ENCODE peak calls at places on chromosome 11, in nine cellular contexts. One of them, this sample, is unnamed.

GRCh38 chr11:77479746-77480352 is 6.0 kb upstream of the PAK1 start:
- DNase-seq in body of pancreas: no peak
- DNase-seq in tibial artery: no peak
- DNase-seq in GM12865: no peak
- DNase-seq in tibial nerve: no peak
- DNase-seq in neural crest cell: no peak
- DNase-seq in bronchial epithelial cell: no peak
- DNase-seq in GM20000: no peak
- DNase-seq in pancreas: no peak
- DNase-seq in this sample: no peak

GRCh38 chr11:84720706-84721402 is 906.3 kb downstream of the DLG2 start:
- DNase-seq in GM20000: no peak
- DNase-seq in GM12865: no peak
- DNase-seq in pancreas: peak; percentile 43
- DNase-seq in tibial artery: no peak
- DNase-seq in neural crest cell: peak; percentile 16
- DNase-seq in bronchial epithelial cell: no peak
- DNase-seq in tibial nerve: no peak
- DNase-seq in body of pancreas: peak; percentile 45
- DNase-seq in this sample: no peak

GRCh38 chr11:18567081-18567480 is 21.5 kb downstream of the UEVLD start:
- DNase-seq in bronchial epithelial cell: no peak
- DNase-seq in GM12865: no peak
- DNase-seq in tibial artery: no peak
- DNase-seq in body of pancreas: no peak
- DNase-seq in pancreas: no peak
- DNase-seq in tibial nerve: no peak
- DNase-seq in neural crest cell: no peak
- DNase-seq in GM20000: no peak
- DNase-seq in this sample: peak; percentile 3

GRCh38 chr11:10931761-10932700 is 74.2 kb upstream of the ZBED5 start:
- DNase-seq in neural crest cell: no peak
- DNase-seq in tibial nerve: no peak
- DNase-seq in bronchial epithelial cell: no peak
- DNase-seq in tibial artery: peak; percentile 78
- DNase-seq in GM20000: peak; percentile 42
- DNase-seq in pancreas: no peak
- DNase-seq in GM12865: no peak
- DNase-seq in body of pancreas: no peak
- DNase-seq in this sample: no peak

GRCh38 chr11:8597182-8597581 is 3.2 kb upstream of the STK33 start:
- DNase-seq in body of pancreas: no peak
- DNase-seq in tibial artery: no peak
- DNase-seq in GM12865: no peak
- DNase-seq in neural crest cell: no peak
- DNase-seq in bronchial epithelial cell: peak; percentile 95
- DNase-seq in GM20000: no peak
- DNase-seq in tibial nerve: no peak
- DNase-seq in pancreas: no peak
- DNase-seq in this sample: peak; percentile 14

GRCh38 chr11:109946322-109946846 is 146.8 kb upstream of the ZC3H12C start:
- DNase-seq in GM20000: peak; percentile 63
- DNase-seq in tibial nerve: peak; percentile 81
- DNase-seq in GM12865: peak; percentile 90
- DNase-seq in tibial artery: peak; percentile 88
- DNase-seq in body of pancreas: peak; percentile 90
- DNase-seq in pancreas: peak; percentile 85
- DNase-seq in neural crest cell: peak; percentile 74
- DNase-seq in bronchial epithelial cell: peak; percentile 94
- DNase-seq in this sample: peak; percentile 94

GRCh38 chr11:15757299-15757698 is 599.0 kb downstream of the SOX6 start:
- DNase-seq in GM12865: peak; percentile 41
- DNase-seq in pancreas: no peak
- DNase-seq in tibial artery: no peak
- DNase-seq in bronchial epithelial cell: no peak
- DNase-seq in body of pancreas: no peak
- DNase-seq in tibial nerve: no peak
- DNase-seq in neural crest cell: no peak
- DNase-seq in GM20000: no peak
- DNase-seq in this sample: no peak

GRCh38 chr11:118232659-118233058 is 7.8 kb upstream of the JAML start:
- DNase-seq in GM20000: no peak
- DNase-seq in tibial artery: no peak
- DNase-seq in pancreas: no peak
- DNase-seq in tibial nerve: no peak
- DNase-seq in body of pancreas: no peak
- DNase-seq in GM12865: no peak
- DNase-seq in neural crest cell: no peak
- DNase-seq in bronchial epithelial cell: peak; percentile 82
- DNase-seq in this sample: no peak

GRCh38 chr11:67483901-67484665 is 1.3 kb downstream of the AIP start:
- DNase-seq in tibial nerve: no peak
- DNase-seq in tibial artery: no peak
- DNase-seq in body of pancreas: no peak
- DNase-seq in GM12865: peak; percentile 59
- DNase-seq in bronchial epithelial cell: no peak
- DNase-seq in GM20000: no peak
- DNase-seq in pancreas: no peak
- DNase-seq in neural crest cell: no peak
- DNase-seq in this sample: no peak

GRCh38 chr11:70532728-70533127 is 134.4 kb downstream of the CTTN start:
- DNase-seq in body of pancreas: no peak
- DNase-seq in GM20000: no peak
- DNase-seq in tibial nerve: no peak
- DNase-seq in GM12865: no peak
- DNase-seq in tibial artery: peak; percentile 25
- DNase-seq in neural crest cell: no peak
- DNase-seq in pancreas: no peak
- DNase-seq in bronchial epithelial cell: no peak
- DNase-seq in this sample: no peak

GRCh38 chr11:111634981-111635705 is 32.9 kb downstream of the SIK2 start:
- DNase-seq in neural crest cell: no peak
- DNase-seq in pancreas: no peak
- DNase-seq in GM12865: no peak
- DNase-seq in tibial nerve: no peak
- DNase-seq in body of pancreas: no peak
- DNase-seq in GM20000: no peak
- DNase-seq in bronchial epithelial cell: peak; percentile 49
- DNase-seq in tibial artery: no peak
- DNase-seq in this sample: no peak

GRCh38 chr11:90476442-90477007 is 253.7 kb upstream of the CHORDC1 start:
- DNase-seq in pancreas: peak; percentile 51
- DNase-seq in tibial artery: no peak
- DNase-seq in bronchial epithelial cell: peak; percentile 88
- DNase-seq in GM20000: no peak
- DNase-seq in tibial nerve: no peak
- DNase-seq in body of pancreas: peak; percentile 66
- DNase-seq in neural crest cell: peak; percentile 8
- DNase-seq in GM12865: peak; percentile 74
- DNase-seq in this sample: no peak

GRCh38 chr11:110720646-110721283 is 8.5 kb upstream of the ARHGAP20 start:
- DNase-seq in bronchial epithelial cell: peak; percentile 68
- DNase-seq in body of pancreas: no peak
- DNase-seq in tibial artery: no peak
- DNase-seq in tibial nerve: no peak
- DNase-seq in GM12865: no peak
- DNase-seq in neural crest cell: no peak
- DNase-seq in pancreas: no peak
- DNase-seq in GM20000: no peak
- DNase-seq in this sample: no peak

GRCh38 chr11:128521697-128522062 is 65.7 kb downstream of the ETS1 start:
- DNase-seq in tibial nerve: no peak
- DNase-seq in pancreas: peak; percentile 36
- DNase-seq in GM20000: no peak
- DNase-seq in body of pancreas: no peak
- DNase-seq in tibial artery: no peak
- DNase-seq in GM12865: peak; percentile 46
- DNase-seq in bronchial epithelial cell: no peak
- DNase-seq in neural crest cell: peak; percentile 16
- DNase-seq in this sample: no peak

DNA sequence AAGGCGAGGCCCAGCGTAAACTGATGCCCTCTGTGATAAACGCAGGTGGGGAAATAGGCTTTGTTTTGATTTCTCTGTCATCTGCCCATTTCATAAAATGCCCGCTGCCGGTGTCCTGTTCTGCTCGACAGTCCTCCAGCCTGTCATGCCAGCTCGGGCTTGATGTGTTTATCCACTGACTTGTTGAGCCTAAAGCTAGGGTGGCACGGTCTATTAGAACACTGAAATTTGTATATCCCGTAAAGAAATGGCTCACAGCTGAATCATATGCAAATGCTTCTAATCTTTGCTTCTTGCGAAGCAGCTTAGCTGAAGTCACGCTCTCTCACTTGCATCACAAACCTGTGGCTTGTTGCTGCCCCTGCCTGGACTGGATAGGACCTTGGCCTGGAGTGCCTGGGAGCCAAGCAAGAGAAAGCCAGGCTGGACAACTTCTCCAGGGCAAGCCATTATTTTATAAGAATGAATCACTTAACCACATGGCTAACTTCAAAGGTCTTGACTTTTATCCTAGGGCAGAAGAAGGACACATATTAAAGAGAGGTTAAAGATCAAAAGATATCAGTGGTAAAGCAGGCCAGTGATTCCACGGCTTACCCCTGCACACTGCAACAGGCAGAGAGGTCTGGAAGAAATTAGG is 33.1 kb downstream of the EHF start:
- DNase-seq in pancreas: peak; percentile 81
- DNase-seq in tibial nerve: no peak
- DNase-seq in GM12865: no peak
- DNase-seq in GM20000: no peak
- DNase-seq in bronchial epithelial cell: peak; percentile 99
- DNase-seq in neural crest cell: no peak
- DNase-seq in body of pancreas: peak; percentile 89
- DNase-seq in tibial artery: no peak
- DNase-seq in this sample: peak; percentile 98
- TF ChIP-seq CTCF in pancreas: no peak
- TF ChIP-seq CTCF in tibial nerve: no peak
- TF ChIP-seq CTCF in GM12865: no peak
- TF ChIP-seq CTCF in GM20000: no peak
- TF ChIP-seq CTCF in bronchial epithelial cell: peak; percentile 18
- TF ChIP-seq CTCF in neural crest cell: no peak
- TF ChIP-seq CTCF in body of pancreas: peak; percentile 62
- TF ChIP-seq CTCF in tibial artery: no peak
- TF ChIP-seq CTCF in this sample: peak; percentile 23

GRCh38 chr11:60900673-60901404 is 5.5 kb downstream of the PRPF19 start:
- DNase-seq in bronchial epithelial cell: no peak
- DNase-seq in GM12865: no peak
- DNase-seq in neural crest cell: no peak
- DNase-seq in GM20000: no peak
- DNase-seq in tibial artery: no peak
- DNase-seq in tibial nerve: no peak
- DNase-seq in body of pancreas: no peak
- DNase-seq in pancreas: no peak
- DNase-seq in this sample: no peak
- TF ChIP-seq CTCF in bronchial epithelial cell: no peak
- TF ChIP-seq CTCF in GM12865: no peak
- TF ChIP-seq CTCF in neural crest cell: no peak
- TF ChIP-seq CTCF in GM20000: no peak
- TF ChIP-seq CTCF in tibial artery: no peak
- TF ChIP-seq CTCF in tibial nerve: no peak
- TF ChIP-seq CTCF in body of pancreas: no peak
- TF ChIP-seq CTCF in pancreas: no peak
- TF ChIP-seq CTCF in this sample: no peak

GRCh38 chr11:108500169-108500568 is 2.0 kb upstream of the POGLUT3 start:
- DNase-seq in tibial artery: no peak
- DNase-seq in GM20000: no peak
- DNase-seq in tibial nerve: no peak
- DNase-seq in neural crest cell: no peak
- DNase-seq in bronchial epithelial cell: peak; percentile 67
- DNase-seq in body of pancreas: no peak
- DNase-seq in GM12865: no peak
- DNase-seq in pancreas: no peak
- DNase-seq in this sample: no peak
- TF ChIP-seq CTCF in tibial artery: no peak
- TF ChIP-seq CTCF in GM20000: no peak
- TF ChIP-seq CTCF in tibial nerve: no peak
- TF ChIP-seq CTCF in neural crest cell: no peak
- TF ChIP-seq CTCF in bronchial epithelial cell: no peak
- TF ChIP-seq CTCF in body of pancreas: no peak
- TF ChIP-seq CTCF in GM12865: no peak
- TF ChIP-seq CTCF in pancreas: no peak
- TF ChIP-seq CTCF in this sample: no peak

GRCh38 chr11:22472306-22472705 is 134.1 kb downstream of the SLC17A6 start:
- DNase-seq in bronchial epithelial cell: peak; percentile 34
- DNase-seq in GM12865: no peak
- DNase-seq in tibial artery: no peak
- DNase-seq in pancreas: no peak
- DNase-seq in neural crest cell: no peak
- DNase-seq in body of pancreas: no peak
- DNase-seq in tibial nerve: no peak
- DNase-seq in GM20000: no peak
- DNase-seq in this sample: no peak
- TF ChIP-seq CTCF in bronchial epithelial cell: peak; percentile 25
- TF ChIP-seq CTCF in GM12865: no peak
- TF ChIP-seq CTCF in tibial artery: no peak
- TF ChIP-seq CTCF in pancreas: no peak
- TF ChIP-seq CTCF in neural crest cell: no peak
- TF ChIP-seq CTCF in body of pancreas: no peak
- TF ChIP-seq CTCF in tibial nerve: no peak
- TF ChIP-seq CTCF in GM20000: no peak
- TF ChIP-seq CTCF in this sample: no peak

DNA sequence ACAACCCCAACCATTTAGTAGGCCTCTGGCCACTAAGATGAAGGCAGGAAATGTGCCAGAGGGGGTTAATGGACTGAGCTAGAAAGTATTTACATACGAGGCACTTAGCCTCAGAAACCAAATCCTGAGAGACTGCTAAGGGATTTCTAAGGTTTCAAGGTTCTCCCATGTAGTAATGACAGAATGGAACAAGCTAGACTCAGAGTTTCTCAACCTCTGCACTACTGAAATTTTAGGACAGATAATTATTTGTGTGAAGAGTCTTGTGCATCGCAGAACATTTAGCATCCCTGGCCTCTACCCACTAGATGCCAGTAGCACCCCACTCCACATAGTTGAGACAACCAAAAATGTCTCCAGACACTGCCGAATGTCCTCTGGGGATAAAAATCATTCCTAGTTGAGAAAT is 54.8 kb upstream of the CHRM4 start:
- DNase-seq in pancreas: no peak
- DNase-seq in bronchial epithelial cell: no peak
- DNase-seq in GM12865: peak; percentile 3
- DNase-seq in GM20000: no peak
- DNase-seq in tibial artery: no peak
- DNase-seq in body of pancreas: no peak
- DNase-seq in tibial nerve: no peak
- DNase-seq in neural crest cell: no peak
- DNase-seq in this sample: peak; percentile 19
- TF ChIP-seq CTCF in pancreas: no peak
- TF ChIP-seq CTCF in bronchial epithelial cell: no peak
- TF ChIP-seq CTCF in GM12865: peak; percentile 17
- TF ChIP-seq CTCF in GM20000: peak; percentile 11
- TF ChIP-seq CTCF in tibial artery: peak; percentile 35
- TF ChIP-seq CTCF in body of pancreas: no peak
- TF ChIP-seq CTCF in tibial nerve: peak; percentile 10
- TF ChIP-seq CTCF in neural crest cell: no peak
- TF ChIP-seq CTCF in this sample: peak; percentile 45

GRCh38 chr11:32334822-32335221 is 100.5 kb downstream of the WT1 start:
- DNase-seq in GM20000: no peak
- DNase-seq in neural crest cell: no peak
- DNase-seq in pancreas: no peak
- DNase-seq in tibial nerve: no peak
- DNase-seq in GM12865: peak; percentile 43
- DNase-seq in bronchial epithelial cell: no peak
- DNase-seq in tibial artery: no peak
- DNase-seq in body of pancreas: no peak
- DNase-seq in this sample: no peak
- TF ChIP-seq CTCF in GM20000: peak; percentile 9
- TF ChIP-seq CTCF in neural crest cell: peak; percentile 49
- TF ChIP-seq CTCF in pancreas: no peak
- TF ChIP-seq CTCF in tibial nerve: no peak
- TF ChIP-seq CTCF in GM12865: peak; percentile 27
- TF ChIP-seq CTCF in bronchial epithelial cell: peak; percentile 21
- TF ChIP-seq CTCF in tibial artery: no peak
- TF ChIP-seq CTCF in body of pancreas: peak; percentile 7
- TF ChIP-seq CTCF in this sample: peak; percentile 47

This sample was measured in HFFc6.